ENCODE peak calls at places on chromosomes 3 and 15, in six cellular contexts. A is activated CD4-positive, alpha-beta T cell treated with anti-CD3 and anti-CD28 coated beads, Interleukin-2, amount 10 ng/mL, durations not matched to agents 7 days and 5 days; F is EH; Q is C1 segment of cervical spinal cord; T is mesendoderm; G is T-helper 2 cell. O is an unnamed sample.

GRCh38 chr3:42898896-42899675 is 6.9 kb upstream of the ZNF662 start:
- DNase-seq in G (no peak), A (no peak), F (no peak), Q (no peak), T (no peak), O (no peak)

GRCh38 chr3:3232251-3232650 is 52.8 kb upstream of the CRBN start:
- DNase-seq in Q (no peak), T (no peak), G (no peak), F (no peak), A (no peak), O (no peak)

GRCh38 chr3:126895178-126896066 is 87.5 kb upstream of the PLXNA1 start:
- DNase-seq in A (no peak), G (no peak), T (peak), Q (peak), F (peak), O (no peak)

GRCh38 chr15:88399021-88399685 is 68.0 kb downstream of the MRPL46 start:
- DNase-seq in A (no peak), Q (no peak), G (no peak), T (no peak), F (no peak), O (no peak)

GRCh38 chr3:3038201-3038991 is 71.8 kb downstream of the IL5RA start:
- DNase-seq in Q (no peak), G (no peak), F (no peak), T (peak), A (no peak), O (no peak)

GRCh38 chr3:129525341-129525968 is 3.0 kb upstream of the RHO start:
- DNase-seq in F (peak), A (no peak), T (no peak), Q (no peak), G (no peak), O (no peak)

GRCh38 chr15:29029651-29030195 is 143.9 kb downstream of the APBA2 start:
- DNase-seq in Q (no peak), F (no peak), A (no peak), G (no peak), T (no peak), O (no peak)

GRCh38 chr3:45966969-45967640 is 23.8 kb downstream of the CXCR6 start:
- DNase-seq in Q (peak), A (no peak), F (no peak), T (no peak), G (no peak), O (no peak)

GRCh38 chr3:33868309-33868708 is 69.9 kb downstream of the PDCD6IP start:
- DNase-seq in A (no peak), Q (no peak), G (no peak), T (no peak), F (no peak), O (no peak)

GRCh38 chr3:176310641-176311040 is 886.6 kb downstream of the TBL1XR1 start:
- DNase-seq in A (no peak), T (no peak), F (no peak), Q (no peak), G (no peak), O (no peak)

GRCh38 chr15:68223171-68223570 is 6.4 kb downstream of the CLN6 start:
- DNase-seq in Q (no peak), T (no peak), G (no peak), F (no peak), A (no peak), O (no peak)